ENCODE peak calls at places on chromosome 3, in four cellular contexts. M is uterus, Z is GM12878, C is body of pancreas. K is an unnamed sample.

GRCh38 chr3:169323580-169324453 is 339.7 kb downstream of the MECOM start:
- DNase-seq in M (no peak), Z (no peak), C (peak), K (no peak)

GRCh38 chr3:196063049-196063448 is 18.8 kb downstream of the TFRC start:
- DNase-seq in M (no peak), Z (no peak), C (no peak), K (no peak)

GRCh38 chr3:48232734-48233133 is 8.2 kb upstream of the ZNF589 start:
- DNase-seq in M (peak), Z (peak), C (peak), K (peak)

GRCh38 chr3:10396083-10396482 is 75.2 kb upstream of the SEC13 start:
- DNase-seq in M (no peak), Z (no peak), C (no peak), K (no peak)

GRCh38 chr3:14458434-14459280 is 56.3 kb downstream of the SLC6A6 start:
- DNase-seq in M (no peak), Z (no peak), C (no peak), K (no peak)

GRCh38 chr3:141441381-141442365 is 45.2 kb upstream of the RASA2 start:
- DNase-seq in M (no peak), Z (peak), C (peak), K (no peak)

GRCh38 chr3:6965881-6966280 is 105.0 kb downstream of the GRM7 start:
- DNase-seq in M (no peak), Z (no peak), C (no peak), K (no peak)

GRCh38 chr3:49161197-49161596 is 4.9 kb downstream of the CCDC71 start:
- DNase-seq in M (no peak), Z (no peak), C (no peak), K (no peak)

GRCh38 chr3:127182446-127182845 is 10.5 kb upstream of the PRR23E start:
- DNase-seq in M (no peak), Z (no peak), C (no peak), K (no peak)

GRCh38 chr3:106839576-106840280 is 537.5 kb upstream of the CCDC54 start:
- DNase-seq in M (no peak), Z (no peak), C (no peak), K (no peak)

GRCh38 chr3:54731697-54732445 is 196.0 kb downstream of the LRTM1 start:
- DNase-seq in M (no peak), Z (no peak), C (no peak), K (no peak)

GRCh38 chr3:150055332-150055731 is 84.6 kb upstream of the PFN2 start:
- DNase-seq in M (no peak), Z (no peak), C (peak), K (no peak)

GRCh38 chr3:195558602-195559001 is 15.5 kb upstream of the PPP1R2 start:
- DNase-seq in M (no peak), Z (no peak), C (peak), K (no peak)

GRCh38 chr3:69360690-69361089 is 25.2 kb downstream of the FRMD4B start:
- DNase-seq in M (no peak), Z (no peak), C (no peak), K (no peak)

GRCh38 chr3:57958642-57959406 is 49.4 kb upstream of the FLNB start:
- DNase-seq in M (peak), Z (no peak), C (no peak), K (no peak)

GRCh38 chr3:29164825-29165224 is 116.0 kb upstream of the RBMS3 start:
- DNase-seq in M (no peak), Z (no peak), C (no peak), K (no peak)

GRCh38 chr3:104425416-104425815 is 941.3 kb upstream of the ALCAM start:
- DNase-seq in M (no peak), Z (no peak), C (no peak), K (no peak)

GRCh38 chr3:29567505-29567904 is 286.6 kb downstream of the RBMS3 start:
- DNase-seq in M (no peak), Z (no peak), C (no peak), K (no peak)

GRCh38 chr3:125055165-125055912 is 458 bp downstream of the HEG1 start:
- DNase-seq in M (peak), Z (no peak), C (peak), K (no peak)

GRCh38 chr3:134255399-134255798 is 4.7 kb upstream of the RYK start:
- DNase-seq in M (no peak), Z (no peak), C (no peak), K (no peak)

GRCh38 chr3:36648241-36649034 is 115.9 kb downstream of the DCLK3 start:
- DNase-seq in M (no peak), Z (peak), C (no peak), K (no peak)

GRCh38 chr3:54863806-54864205 is 64.1 kb downstream of the LRTM1 start:
- DNase-seq in M (no peak), Z (no peak), C (no peak), K (no peak)

GRCh38 chr3:177196473-177197040 is 725 bp downstream of the TBL1XR1 start:
- DNase-seq in M (peak), Z (no peak), C (peak), K (no peak)

GRCh38 chr3:188349276-188349962 is 195.5 kb downstream of the LPP start:
- DNase-seq in M (no peak), Z (no peak), C (peak), K (no peak)

GRCh38 chr3:13018561-13019242 is 54.5 kb downstream of the IQSEC1 start:
- DNase-seq in M (no peak), Z (no peak), C (no peak), K (no peak)

GRCh38 chr3:72223116-72223515 is 438.2 kb upstream of the PROK2 start:
- DNase-seq in M (no peak), Z (no peak), C (no peak), K (no peak)

GRCh38 chr3:126570103-126570541 is 11.4 kb upstream of the C3orf22 start:
- DNase-seq in M (no peak), Z (no peak), C (no peak), K (no peak)

GRCh38 chr3:170585937-170586310 is at the start of gene SLC7A14:
- DNase-seq in M (no peak), Z (no peak), C (no peak), K (no peak)

GRCh38 chr3:123365450-123366143 is 83.3 kb downstream of the ADCY5 start:
- DNase-seq in M (no peak), Z (no peak), C (peak), K (no peak)

GRCh38 chr3:194690501-194691372 is 5.1 kb downstream of the FAM43A start:
- DNase-seq in M (peak), Z (no peak), C (no peak), K (no peak)

GRCh38 chr3:154955907-154956533 is 124.1 kb upstream of the MME start:
- DNase-seq in M (no peak), Z (no peak), C (no peak), K (no peak)

GRCh38 chr3:121598564-121598963 is 5.4 kb downstream of the FBXO40 start:
- DNase-seq in M (no peak), Z (no peak), C (no peak), K (no peak)

GRCh38 chr3:121594850-121595249 is 1.7 kb downstream of the FBXO40 start:
- DNase-seq in M (no peak), Z (no peak), C (no peak), K (no peak)

GRCh38 chr3:121595765-121596406 is 2.7 kb downstream of the FBXO40 start:
- DNase-seq in M (no peak), Z (no peak), C (no peak), K (no peak)

GRCh38 chr3:121592856-121593702 is at the start of gene FBXO40:
- DNase-seq in M (no peak), Z (no peak), C (peak), K (no peak)
- TF ChIP-seq POLR2A in M (no peak), Z (no peak), C (no peak), K (no peak)

GRCh38 chr3:38454884-38455638 is 1.4 kb downstream of the ACVR2B start:
- DNase-seq in M (peak), Z (no peak), C (peak), K (peak)

GRCh38 chr3:38455639-38456430 is 2.1 kb downstream of the ACVR2B start:
- DNase-seq in M (peak), Z (no peak), C (no peak), K (no peak)

GRCh38 chr3:38453914-38454178 is 156 bp downstream of the ACVR2B start:
- DNase-seq in M (no peak), Z (no peak), C (no peak), K (no peak)

GRCh38 chr3:38453075-38453913 is at the start of gene ACVR2B:
- DNase-seq in M (peak), Z (no peak), C (peak), K (peak)

GRCh38 chr3:38454179-38454883 is 641 bp downstream of the ACVR2B start:
- DNase-seq in M (peak), Z (no peak), C (peak), K (peak)
- TF ChIP-seq POLR2A in M (peak), Z (peak), C (no peak), K (no peak)

DNA sequence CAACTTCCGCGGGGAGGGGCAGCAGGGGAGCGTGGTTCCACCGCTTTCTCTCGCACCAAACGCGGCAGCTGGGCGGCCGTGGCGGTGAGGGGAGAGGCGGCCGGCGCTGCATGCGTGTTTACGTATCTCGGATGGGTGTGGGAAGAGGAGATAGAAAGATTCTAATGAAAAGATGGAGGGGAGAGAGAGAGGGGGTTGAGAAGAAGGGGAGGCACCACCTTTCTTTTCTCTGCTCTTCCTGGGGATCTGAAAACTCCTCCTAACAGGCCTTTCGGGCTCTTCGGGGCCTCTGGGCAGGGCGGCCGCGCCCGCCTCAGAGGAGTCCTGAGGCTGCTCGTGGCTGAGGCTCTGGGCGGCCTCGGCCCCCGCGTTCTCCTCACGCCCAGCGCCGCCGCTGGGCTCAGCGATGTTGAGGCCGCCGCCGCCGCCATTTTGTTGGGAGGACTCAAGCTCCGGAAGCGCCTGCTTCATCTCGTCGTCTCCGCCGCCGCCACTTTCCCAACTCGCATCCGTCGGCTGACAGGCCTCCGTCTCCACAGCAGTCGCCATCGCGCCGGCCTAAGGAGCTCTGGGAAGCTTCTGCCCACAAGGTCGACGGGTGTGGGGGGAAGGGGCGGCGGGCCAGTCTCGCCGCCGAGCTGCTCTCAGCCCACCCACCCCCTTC is 475 bp downstream of the TASOR start:
- DNase-seq in M (peak), Z (peak), C (peak), K (peak)
- TF ChIP-seq POLR2A in M (no peak), Z (peak), C (peak), K (peak)

GRCh38 chr3:128554465-128555097 is 61.6 kb upstream of the GATA2 start:
- DNase-seq in M (peak), Z (no peak), C (no peak), K (no peak)
- TF ChIP-seq POLR2A in M (no peak), Z (no peak), C (no peak), K (no peak)

DNA sequence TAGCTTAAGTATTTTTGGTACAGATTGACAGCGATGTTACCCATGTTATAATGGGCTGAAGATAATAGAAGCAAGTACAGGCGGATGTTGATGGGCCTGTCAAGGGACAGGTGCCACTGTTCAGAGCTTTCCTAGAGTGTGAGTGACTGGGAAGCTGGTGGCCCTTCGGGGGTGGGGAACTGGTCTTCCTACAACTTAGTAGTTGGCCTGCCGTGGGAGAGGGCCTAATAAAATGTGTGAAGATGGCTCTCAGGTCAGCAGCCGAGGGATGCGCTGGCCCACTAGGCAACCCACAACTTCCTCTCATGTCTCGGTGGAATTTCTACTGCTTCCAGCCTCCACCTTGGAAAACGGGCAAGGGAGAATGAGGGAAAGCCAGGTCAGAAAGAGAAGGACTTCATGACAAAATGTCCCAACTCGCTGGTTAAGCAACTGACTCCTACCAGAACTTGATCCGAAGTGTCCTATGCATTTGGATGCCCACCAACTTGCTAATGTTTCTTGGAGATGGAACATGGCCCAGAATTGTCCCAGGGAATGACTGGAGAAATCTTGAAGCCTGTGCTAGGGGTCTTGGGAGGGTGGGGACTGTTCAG is 1.4 kb downstream of the GYG1 start:
- DNase-seq in M (no peak), Z (no peak), C (no peak), K (no peak)
- TF ChIP-seq POLR2A in M (no peak), Z (no peak), C (no peak), K (no peak)

DNA sequence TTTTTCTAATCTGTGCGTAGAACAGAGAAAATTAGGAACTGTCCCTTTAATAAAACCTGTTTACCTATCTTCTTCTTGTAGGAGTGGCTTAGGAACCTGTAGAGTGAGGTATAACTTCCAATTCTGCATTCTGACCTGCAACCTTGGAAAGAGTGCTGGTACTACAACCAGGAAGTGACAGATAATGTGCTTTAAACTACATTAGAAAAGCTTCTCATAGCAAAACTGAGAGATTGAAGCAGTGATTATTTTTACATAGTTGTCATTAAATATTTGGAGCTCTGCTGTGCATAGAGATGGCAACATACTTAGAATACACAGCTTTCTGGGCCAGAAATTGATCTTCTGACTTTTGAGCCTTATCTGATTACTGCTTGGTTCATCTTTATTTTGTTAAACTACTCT is 50.4 kb upstream of the ZDHHC23 start:
- DNase-seq in M (no peak), Z (no peak), C (peak), K (peak)
- TF ChIP-seq POLR2A in M (no peak), Z (no peak), C (peak), K (no peak)

DNA sequence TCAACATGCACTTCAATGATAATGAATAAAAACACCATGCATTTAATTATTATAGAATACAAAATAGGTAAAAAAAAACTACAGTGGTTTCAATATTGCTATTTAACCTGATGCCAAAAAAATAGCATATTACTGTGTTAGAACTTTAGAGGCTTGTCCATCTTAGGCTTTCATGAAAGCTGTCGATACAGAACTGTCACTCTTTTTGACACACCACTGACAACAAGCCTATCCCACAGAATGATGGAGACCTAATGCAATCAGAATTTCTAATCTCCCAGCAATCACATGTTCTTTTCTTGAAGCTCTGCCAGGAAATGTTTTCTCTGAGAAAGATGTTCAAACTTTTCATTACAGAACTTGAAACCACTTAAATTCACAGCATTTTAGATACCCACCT is 490.3 kb upstream of the EPHA6 start:
- DNase-seq in M (no peak), Z (no peak), C (no peak), K (no peak)
- TF ChIP-seq POLR2A in M (no peak), Z (no peak), C (no peak), K (no peak)

K was measured in prostate gland.